ENCODE peak calls at places on chromosomes 2 and 18, in seven cellular contexts. One of them, this sample, is unnamed.

GRCh38 chr2:73092146-73092783 is 20.5 kb downstream of the RAB11FIP5 start:
- DNase-seq in endodermal cell: no peak
- DNase-seq in dorsolateral prefrontal cortex: no peak
- DNase-seq in fibroblast of lung: no peak
- DNase-seq in WERI-Rb-1: peak
- DNase-seq in kidney: peak
- DNase-seq in aorta: no peak
- DNase-seq in this sample: no peak

GRCh38 chr18:58205087-58205779 is 161.2 kb downstream of the NEDD4L start:
- DNase-seq in aorta: no peak
- DNase-seq in endodermal cell: no peak
- DNase-seq in fibroblast of lung: peak
- DNase-seq in kidney: no peak
- DNase-seq in dorsolateral prefrontal cortex: no peak
- DNase-seq in WERI-Rb-1: no peak
- DNase-seq in this sample: no peak

GRCh38 chr2:163441603-163442002 is 294.2 kb downstream of the FIGN start:
- DNase-seq in endodermal cell: no peak
- DNase-seq in dorsolateral prefrontal cortex: no peak
- DNase-seq in aorta: no peak
- DNase-seq in kidney: no peak
- DNase-seq in WERI-Rb-1: no peak
- DNase-seq in fibroblast of lung: peak
- DNase-seq in this sample: no peak

GRCh38 chr2:104412384-104412783 is 441.5 kb upstream of the POU3F3 start:
- DNase-seq in fibroblast of lung: no peak
- DNase-seq in aorta: no peak
- DNase-seq in dorsolateral prefrontal cortex: peak
- DNase-seq in WERI-Rb-1: no peak
- DNase-seq in endodermal cell: peak
- DNase-seq in kidney: no peak
- DNase-seq in this sample: peak

GRCh38 chr2:239471011-239471792 is 70.4 kb upstream of the HDAC4 start:
- DNase-seq in dorsolateral prefrontal cortex: peak
- DNase-seq in fibroblast of lung: no peak
- DNase-seq in aorta: no peak
- DNase-seq in kidney: peak
- DNase-seq in WERI-Rb-1: no peak
- DNase-seq in endodermal cell: peak
- DNase-seq in this sample: no peak

GRCh38 chr2:225993430-225993829 is 593.9 kb downstream of the NYAP2 start:
- DNase-seq in WERI-Rb-1: no peak
- DNase-seq in kidney: no peak
- DNase-seq in dorsolateral prefrontal cortex: no peak
- DNase-seq in fibroblast of lung: peak
- DNase-seq in aorta: no peak
- DNase-seq in endodermal cell: no peak
- DNase-seq in this sample: no peak

GRCh38 chr2:179139506-179139905 is 89.6 kb upstream of the CCDC141 start:
- DNase-seq in aorta: no peak
- DNase-seq in kidney: no peak
- DNase-seq in endodermal cell: no peak
- DNase-seq in fibroblast of lung: peak
- DNase-seq in WERI-Rb-1: no peak
- DNase-seq in dorsolateral prefrontal cortex: no peak
- DNase-seq in this sample: no peak

GRCh38 chr2:44674473-44675299 is 266.8 kb upstream of the SIX3 start:
- DNase-seq in fibroblast of lung: no peak
- DNase-seq in kidney: no peak
- DNase-seq in dorsolateral prefrontal cortex: no peak
- DNase-seq in WERI-Rb-1: no peak
- DNase-seq in endodermal cell: peak
- DNase-seq in aorta: no peak
- DNase-seq in this sample: no peak

GRCh38 chr2:218267259-218267658 is 2.7 kb downstream of the AAMP start:
- DNase-seq in dorsolateral prefrontal cortex: no peak
- DNase-seq in fibroblast of lung: no peak
- DNase-seq in aorta: peak
- DNase-seq in WERI-Rb-1: no peak
- DNase-seq in kidney: peak
- DNase-seq in endodermal cell: no peak
- DNase-seq in this sample: no peak

GRCh38 chr2:53268626-53269025 is 499.0 kb upstream of the CHAC2 start:
- DNase-seq in endodermal cell: no peak
- DNase-seq in fibroblast of lung: no peak
- DNase-seq in aorta: no peak
- DNase-seq in dorsolateral prefrontal cortex: no peak
- DNase-seq in WERI-Rb-1: no peak
- DNase-seq in kidney: no peak
- DNase-seq in this sample: no peak

GRCh38 chr18:5173216-5173615 is 23.8 kb downstream of the AKAIN1 start:
- DNase-seq in WERI-Rb-1: no peak
- DNase-seq in dorsolateral prefrontal cortex: no peak
- DNase-seq in aorta: no peak
- DNase-seq in fibroblast of lung: no peak
- DNase-seq in endodermal cell: no peak
- DNase-seq in kidney: no peak
- DNase-seq in this sample: no peak

GRCh38 chr2:190655113-190655512 is 6.2 kb downstream of the NAB1 start:
- DNase-seq in endodermal cell: no peak
- DNase-seq in fibroblast of lung: no peak
- DNase-seq in kidney: no peak
- DNase-seq in WERI-Rb-1: no peak
- DNase-seq in aorta: no peak
- DNase-seq in dorsolateral prefrontal cortex: no peak
- DNase-seq in this sample: no peak

GRCh38 chr2:32627441-32627900 is 379 bp upstream of the TTC27 start:
- DNase-seq in WERI-Rb-1: peak
- DNase-seq in endodermal cell: no peak
- DNase-seq in fibroblast of lung: peak
- DNase-seq in kidney: peak
- DNase-seq in aorta: peak
- DNase-seq in dorsolateral prefrontal cortex: peak
- DNase-seq in this sample: peak

GRCh38 chr18:1483386-1483785 is 578.7 kb downstream of the ADCYAP1 start:
- DNase-seq in fibroblast of lung: no peak
- DNase-seq in kidney: no peak
- DNase-seq in WERI-Rb-1: no peak
- DNase-seq in dorsolateral prefrontal cortex: no peak
- DNase-seq in aorta: no peak
- DNase-seq in endodermal cell: no peak
- DNase-seq in this sample: no peak

GRCh38 chr2:109124982-109125594 is 3.9 kb upstream of the SH3RF3 start:
- DNase-seq in dorsolateral prefrontal cortex: no peak
- DNase-seq in WERI-Rb-1: no peak
- DNase-seq in endodermal cell: peak
- DNase-seq in aorta: peak
- DNase-seq in kidney: no peak
- DNase-seq in fibroblast of lung: no peak
- DNase-seq in this sample: no peak

GRCh38 chr18:76672627-76673026 is 149.7 kb upstream of the ZNF236 start:
- DNase-seq in kidney: no peak
- DNase-seq in aorta: no peak
- DNase-seq in fibroblast of lung: peak
- DNase-seq in endodermal cell: peak
- DNase-seq in WERI-Rb-1: peak
- DNase-seq in dorsolateral prefrontal cortex: no peak
- DNase-seq in this sample: no peak

GRCh38 chr18:36127866-36128845 is 984 bp downstream of the SLC39A6 start:
- DNase-seq in dorsolateral prefrontal cortex: no peak
- DNase-seq in endodermal cell: peak
- DNase-seq in WERI-Rb-1: no peak
- DNase-seq in aorta: no peak
- DNase-seq in fibroblast of lung: peak
- DNase-seq in kidney: peak
- DNase-seq in this sample: peak

GRCh38 chr2:240990266-240990529 is 8.2 kb upstream of the SNED1 start:
- DNase-seq in aorta: no peak
- DNase-seq in WERI-Rb-1: no peak
- DNase-seq in endodermal cell: no peak
- DNase-seq in kidney: no peak
- DNase-seq in fibroblast of lung: no peak
- DNase-seq in dorsolateral prefrontal cortex: peak
- DNase-seq in this sample: no peak

GRCh38 chr2:230913812-230914211 is 11.2 kb downstream of the GPR55 start:
- DNase-seq in kidney: no peak
- DNase-seq in endodermal cell: peak
- DNase-seq in WERI-Rb-1: no peak
- DNase-seq in aorta: peak
- DNase-seq in dorsolateral prefrontal cortex: no peak
- DNase-seq in fibroblast of lung: no peak
- DNase-seq in this sample: no peak

GRCh38 chr2:44935854-44936185 is 5.7 kb upstream of the SIX3 start:
- DNase-seq in kidney: no peak
- DNase-seq in WERI-Rb-1: peak
- DNase-seq in fibroblast of lung: no peak
- DNase-seq in dorsolateral prefrontal cortex: no peak
- DNase-seq in aorta: no peak
- DNase-seq in endodermal cell: peak
- DNase-seq in this sample: no peak

DNA sequence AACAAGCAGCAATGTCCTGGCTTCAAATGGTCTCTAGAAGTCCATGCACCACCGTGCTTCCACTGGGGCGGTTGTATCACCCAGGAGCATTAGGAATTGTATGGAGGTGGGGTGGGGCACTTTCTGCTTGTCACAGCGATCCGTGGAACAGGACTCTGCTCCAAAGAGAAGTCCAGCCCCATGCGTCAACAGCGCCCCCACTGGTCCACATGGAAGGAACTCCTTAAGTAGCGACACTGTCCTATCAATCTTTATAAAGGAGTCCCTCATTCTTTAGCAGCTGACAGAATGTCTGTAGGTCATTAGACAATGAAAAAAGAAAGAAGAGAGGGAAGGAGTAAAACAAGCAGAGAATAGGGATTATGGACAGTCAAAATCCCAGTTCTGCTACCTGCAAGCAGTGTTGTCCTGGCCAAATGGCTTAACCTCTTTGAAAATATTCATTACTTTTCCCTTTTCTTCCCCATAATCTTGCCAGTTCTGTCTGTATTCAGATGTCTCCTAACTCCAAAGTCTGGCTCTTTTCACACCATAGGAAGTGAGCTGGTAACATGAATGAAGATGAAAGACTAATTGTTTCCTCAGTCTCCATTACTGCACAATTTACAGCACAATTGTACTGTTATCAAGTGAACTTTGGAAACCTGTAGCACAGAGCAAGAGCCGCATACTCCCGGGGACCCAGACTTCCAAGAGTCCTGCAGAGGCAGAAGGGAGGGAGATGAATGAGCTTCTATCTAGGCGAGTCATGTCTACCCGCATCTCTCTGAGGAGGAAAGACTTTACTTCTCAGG is 9.9 kb downstream of the NFE2L2 start:
- DNase-seq in endodermal cell: peak
- DNase-seq in aorta: no peak
- DNase-seq in WERI-Rb-1: peak
- DNase-seq in dorsolateral prefrontal cortex: peak
- DNase-seq in fibroblast of lung: peak
- DNase-seq in kidney: no peak
- DNase-seq in this sample: peak
- H3K27ac ChIP-seq in endodermal cell: no peak
- H3K27ac ChIP-seq in aorta: no peak
- H3K27ac ChIP-seq in WERI-Rb-1: no peak
- H3K27ac ChIP-seq in dorsolateral prefrontal cortex: peak
- H3K27ac ChIP-seq in fibroblast of lung: no peak
- H3K27ac ChIP-seq in kidney: no peak
- H3K27ac ChIP-seq in this sample: peak

DNA sequence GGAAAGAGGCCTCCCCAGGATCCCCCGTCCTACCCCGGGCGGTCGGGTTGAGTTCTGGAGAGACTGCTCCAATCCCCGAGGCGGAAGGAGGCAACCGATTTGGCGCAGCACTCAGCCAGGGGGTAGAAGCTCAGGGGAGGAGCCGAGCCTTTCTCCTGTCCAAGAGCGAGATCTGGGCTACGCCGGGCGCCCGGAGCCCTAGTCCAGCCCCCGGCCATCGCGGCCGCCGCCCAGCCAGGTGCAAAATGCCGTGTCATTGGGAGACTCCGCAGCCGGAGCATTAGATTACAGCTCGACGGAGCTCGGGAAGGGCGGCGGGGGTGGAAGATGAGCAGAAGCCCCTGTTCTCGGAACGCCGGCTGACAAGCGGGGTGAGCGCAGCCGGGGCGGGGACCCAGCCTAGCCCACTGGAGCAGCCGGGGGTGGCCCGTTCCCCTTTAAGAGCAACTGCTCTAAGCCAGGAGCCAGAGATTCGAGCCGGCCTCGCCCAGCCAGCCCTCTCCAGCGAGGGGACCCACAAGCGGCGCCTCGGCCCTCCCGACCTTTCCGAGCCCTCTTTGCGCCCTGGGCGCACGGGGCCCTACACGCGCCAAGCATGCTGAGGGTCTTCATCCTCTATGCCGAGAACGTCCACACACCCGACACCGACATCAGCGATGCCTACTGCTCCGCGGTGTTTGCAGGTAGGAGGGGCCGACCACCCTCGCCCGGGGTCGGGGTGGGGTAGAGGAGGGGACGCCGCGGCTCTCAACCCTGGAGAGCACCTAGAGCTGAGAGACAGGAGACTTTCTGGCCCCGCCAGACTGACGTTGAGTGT is at the start of gene DYSF:
- DNase-seq in fibroblast of lung: peak
- DNase-seq in aorta: peak
- DNase-seq in dorsolateral prefrontal cortex: no peak
- DNase-seq in kidney: peak
- DNase-seq in WERI-Rb-1: no peak
- DNase-seq in endodermal cell: peak
- DNase-seq in this sample: no peak
- H3K27ac ChIP-seq in fibroblast of lung: no peak
- H3K27ac ChIP-seq in aorta: no peak
- H3K27ac ChIP-seq in dorsolateral prefrontal cortex: no peak
- H3K27ac ChIP-seq in kidney: no peak
- H3K27ac ChIP-seq in WERI-Rb-1: no peak
- H3K27ac ChIP-seq in endodermal cell: no peak
- H3K27ac ChIP-seq in this sample: no peak

DNA sequence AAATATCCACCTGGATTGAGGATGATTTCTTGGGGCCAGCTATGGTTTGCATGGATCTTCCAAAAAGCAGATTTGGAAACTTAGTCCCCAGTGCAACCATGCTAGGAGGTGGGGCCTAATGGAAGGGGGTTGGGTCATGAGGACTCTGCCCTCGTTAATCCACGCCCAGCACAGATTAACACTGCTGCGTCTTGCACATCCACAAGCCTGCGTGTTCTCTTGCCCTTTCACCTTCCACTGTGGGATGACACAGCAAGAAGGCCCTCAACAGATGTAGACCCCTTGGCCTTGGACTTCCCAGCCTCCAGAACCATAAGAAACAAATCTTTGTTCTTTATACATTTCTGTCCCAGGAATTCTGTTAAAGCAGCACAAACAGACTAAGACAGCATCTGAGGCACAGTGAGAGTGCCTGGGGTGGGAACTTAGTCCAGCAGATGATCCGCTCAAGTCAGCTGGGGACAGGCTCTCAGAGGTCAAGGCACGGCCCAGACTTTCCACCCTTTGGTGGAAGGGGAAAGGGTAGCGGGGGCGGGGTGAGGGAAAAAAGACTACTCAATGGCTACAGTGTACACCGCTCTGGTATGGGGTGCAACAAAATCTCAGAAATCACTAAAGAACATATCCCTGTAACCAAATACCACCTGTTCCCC is 2.4 kb downstream of the RAB17 start:
- DNase-seq in WERI-Rb-1: peak
- DNase-seq in aorta: peak
- DNase-seq in fibroblast of lung: no peak
- DNase-seq in dorsolateral prefrontal cortex: no peak
- DNase-seq in kidney: no peak
- DNase-seq in endodermal cell: peak
- DNase-seq in this sample: no peak
- H3K27ac ChIP-seq in WERI-Rb-1: no peak
- H3K27ac ChIP-seq in aorta: no peak
- H3K27ac ChIP-seq in fibroblast of lung: no peak
- H3K27ac ChIP-seq in dorsolateral prefrontal cortex: no peak
- H3K27ac ChIP-seq in kidney: peak
- H3K27ac ChIP-seq in endodermal cell: no peak
- H3K27ac ChIP-seq in this sample: no peak

GRCh38 chr2:19837235-19837766 is 64.5 kb downstream of the TTC32 start:
- DNase-seq in dorsolateral prefrontal cortex: no peak
- DNase-seq in aorta: no peak
- DNase-seq in fibroblast of lung: no peak
- DNase-seq in endodermal cell: no peak
- DNase-seq in WERI-Rb-1: no peak
- DNase-seq in kidney: no peak
- DNase-seq in this sample: no peak
- H3K27ac ChIP-seq in dorsolateral prefrontal cortex: no peak
- H3K27ac ChIP-seq in aorta: no peak
- H3K27ac ChIP-seq in fibroblast of lung: no peak
- H3K27ac ChIP-seq in endodermal cell: no peak
- H3K27ac ChIP-seq in WERI-Rb-1: no peak
- H3K27ac ChIP-seq in kidney: no peak
- H3K27ac ChIP-seq in this sample: no peak